ENCODE peak calls at places on chromosomes 13 and 19, in ten cellular contexts. W, M, A, T, K, F, R, Y, V and H are unnamed samples.

GRCh38 chr19:29532097-29532496 is 6.3 kb downstream of the VSTM2B start:
- DNase-seq in W (peak), M (no peak), A (no peak), T (no peak), K (no peak), F (peak), R (no peak), Y (no peak), V (no peak), H (no peak)

GRCh38 chr13:41200126-41200525 is 5.8 kb upstream of the KBTBD7 start:
- DNase-seq in W (no peak), M (no peak), A (no peak), T (no peak), K (no peak), F (no peak), R (no peak), Y (no peak), V (no peak), H (no peak)

GRCh38 chr13:30569901-30570576 is 47.7 kb upstream of the USPL1 start:
- DNase-seq in W (peak), M (no peak), A (no peak), T (peak), K (no peak), F (no peak), R (no peak), Y (peak), V (no peak), H (no peak)

GRCh38 chr13:32175943-32176342 is 139.2 kb downstream of the ZAR1L start:
- DNase-seq in W (no peak), M (no peak), A (no peak), T (no peak), K (no peak), F (no peak), R (no peak), Y (no peak), V (no peak), H (no peak)

GRCh38 chr13:107721436-107721835 is 493.9 kb downstream of the LIG4 start:
- DNase-seq in W (no peak), M (no peak), A (no peak), T (no peak), K (no peak), F (no peak), R (no peak), Y (no peak), V (no peak), H (no peak)

GRCh38 chr19:46915386-46915785 is 54.6 kb downstream of the ARHGAP35 start:
- DNase-seq in W (no peak), M (no peak), A (no peak), T (no peak), K (no peak), F (no peak), R (no peak), Y (no peak), V (no peak), H (no peak)

GRCh38 chr13:26133851-26134250 is 82.0 kb upstream of the SHISA2 start:
- DNase-seq in W (no peak), M (no peak), A (no peak), T (no peak), K (no peak), F (no peak), R (no peak), Y (no peak), V (no peak), H (no peak)

GRCh38 chr19:1161716-1162115 is 12.4 kb downstream of the SBNO2 start:
- DNase-seq in W (peak), M (no peak), A (no peak), T (no peak), K (no peak), F (no peak), R (no peak), Y (peak), V (no peak), H (no peak)

GRCh38 chr13:39952244-39953233 is 297.1 kb downstream of the COG6 start:
- DNase-seq in W (no peak), M (no peak), A (no peak), T (peak), K (no peak), F (no peak), R (no peak), Y (peak), V (no peak), H (no peak)

GRCh38 chr13:110055089-110055488 is 251.9 kb downstream of the COL4A1 start:
- DNase-seq in W (no peak), M (no peak), A (no peak), T (no peak), K (no peak), F (no peak), R (no peak), Y (no peak), V (no peak), H (no peak)

GRCh38 chr13:36712785-36713184 is 39.0 kb downstream of the SERTM1 start:
- DNase-seq in W (no peak), M (no peak), A (no peak), T (peak), K (no peak), F (no peak), R (no peak), Y (no peak), V (no peak), H (no peak)

GRCh38 chr19:55529636-55530230 is 7.2 kb downstream of the SBK2 start:
- DNase-seq in W (no peak), M (no peak), A (no peak), T (no peak), K (no peak), F (no peak), R (no peak), Y (no peak), V (no peak), H (no peak)

GRCh38 chr13:34346626-34347025 is 528.7 kb downstream of the RFC3 start:
- DNase-seq in W (no peak), M (no peak), A (no peak), T (no peak), K (no peak), F (no peak), R (no peak), Y (no peak), V (no peak), H (no peak)

GRCh38 chr19:49949735-49950589 is 11.0 kb downstream of the SIGLEC11 start:
- DNase-seq in W (no peak), M (no peak), A (no peak), T (no peak), K (no peak), F (no peak), R (no peak), Y (no peak), V (no peak), H (no peak)

GRCh38 chr19:3097442-3097871 is 3.3 kb downstream of the GNA11 start:
- DNase-seq in W (peak), M (no peak), A (no peak), T (no peak), K (no peak), F (no peak), R (no peak), Y (no peak), V (no peak), H (no peak)

GRCh38 chr13:41463823-41464602 is 6.7 kb downstream of the RGCC start:
- DNase-seq in W (no peak), M (no peak), A (no peak), T (no peak), K (no peak), F (no peak), R (no peak), Y (no peak), V (peak), H (peak)

GRCh38 chr13:66673401-66673800 is 556.7 kb downstream of the PCDH9 start:
- DNase-seq in W (no peak), M (no peak), A (no peak), T (peak), K (no peak), F (no peak), R (no peak), Y (no peak), V (no peak), H (no peak)

GRCh38 chr13:73938375-73939070 is 195.7 kb downstream of the KLF12 start:
- DNase-seq in W (no peak), M (no peak), A (peak), T (no peak), K (no peak), F (no peak), R (no peak), Y (peak), V (no peak), H (no peak)

GRCh38 chr13:27985600-27985999 is 2.9 kb downstream of the URAD start:
- DNase-seq in W (no peak), M (no peak), A (no peak), T (no peak), K (no peak), F (no peak), R (no peak), Y (no peak), V (no peak), H (no peak)

GRCh38 chr19:40512473-40513344 is 45.9 kb downstream of the SPTBN4 start:
- DNase-seq in W (peak), M (no peak), A (peak), T (no peak), K (no peak), F (no peak), R (no peak), Y (no peak), V (no peak), H (no peak)

GRCh38 chr13:110130431-110130830 is 176.5 kb downstream of the COL4A1 start:
- DNase-seq in W (no peak), M (no peak), A (no peak), T (no peak), K (no peak), F (no peak), R (no peak), Y (no peak), V (no peak), H (no peak)

GRCh38 chr19:29467824-29468401 is 57.9 kb upstream of the VSTM2B start:
- DNase-seq in W (no peak), M (no peak), A (peak), T (no peak), K (no peak), F (no peak), R (no peak), Y (peak), V (no peak), H (no peak)

GRCh38 chr13:101869553-101869952 is 417.1 kb downstream of the ITGBL1 start:
- DNase-seq in W (no peak), M (no peak), A (no peak), T (peak), K (no peak), F (no peak), R (no peak), Y (no peak), V (no peak), H (no peak)

GRCh38 chr13:100523437-100523836 is 65.2 kb downstream of the GGACT start:
- DNase-seq in W (no peak), M (no peak), A (no peak), T (no peak), K (no peak), F (no peak), R (no peak), Y (no peak), V (no peak), H (no peak)

GRCh38 chr19:13983213-13983889 is 22.8 kb downstream of the RFX1 start:
- DNase-seq in W (no peak), M (no peak), A (no peak), T (no peak), K (no peak), F (no peak), R (no peak), Y (no peak), V (no peak), H (peak)

GRCh38 chr19:15631817-15632216 is 8.9 kb upstream of the CYP4F3 start:
- DNase-seq in W (no peak), M (no peak), A (no peak), T (no peak), K (no peak), F (no peak), R (peak), Y (no peak), V (no peak), H (peak)

GRCh38 chr13:49954674-49955455 is 18.7 kb upstream of the SPRYD7 start:
- DNase-seq in W (no peak), M (no peak), A (no peak), T (no peak), K (no peak), F (no peak), R (no peak), Y (no peak), V (no peak), H (no peak)

GRCh38 chr13:73058741-73059459 is at the start of gene KLF5:
- DNase-seq in W (peak), M (peak), A (peak), T (peak), K (peak), F (peak), R (peak), Y (peak), V (peak), H (peak)

GRCh38 chr13:94620286-94620896 is 18.7 kb downstream of the GPR180 start:
- DNase-seq in W (no peak), M (no peak), A (peak), T (no peak), K (no peak), F (no peak), R (no peak), Y (peak), V (no peak), H (peak)

GRCh38 chr19:37931941-37932655 is 25.1 kb downstream of the SIPA1L3 start:
- DNase-seq in W (peak), M (peak), A (peak), T (no peak), K (no peak), F (peak), R (no peak), Y (peak), V (no peak), H (no peak)

GRCh38 chr19:43507880-43508279 is 3.3 kb upstream of the PHLDB3 start:
- DNase-seq in W (no peak), M (no peak), A (no peak), T (no peak), K (no peak), F (no peak), R (no peak), Y (no peak), V (no peak), H (no peak)

GRCh38 chr13:29573190-29573589 is 22.3 kb downstream of the SLC7A1 start:
- DNase-seq in W (peak), M (peak), A (no peak), T (no peak), K (no peak), F (peak), R (no peak), Y (no peak), V (no peak), H (no peak)

GRCh38 chr19:41588497-41589209 is 12.7 kb downstream of the CEACAM21 start:
- DNase-seq in W (no peak), M (peak), A (no peak), T (no peak), K (no peak), F (no peak), R (no peak), Y (peak), V (no peak), H (no peak)

GRCh38 chr19:29858621-29859020 is 46.8 kb downstream of the CCNE1 start:
- DNase-seq in W (no peak), M (no peak), A (no peak), T (no peak), K (no peak), F (no peak), R (no peak), Y (no peak), V (no peak), H (no peak)

GRCh38 chr19:40302224-40303011 is 17.3 kb upstream of the AKT2 start:
- DNase-seq in W (no peak), M (no peak), A (no peak), T (no peak), K (no peak), F (no peak), R (no peak), Y (peak), V (no peak), H (no peak)

GRCh38 chr19:31957711-31958110 is 387.7 kb upstream of the ZNF507 start:
- DNase-seq in W (no peak), M (no peak), A (no peak), T (no peak), K (no peak), F (no peak), R (no peak), Y (no peak), V (no peak), H (no peak)

GRCh38 chr13:36431204-36432105 is 840 bp upstream of the CCNA1 start:
- DNase-seq in W (no peak), M (no peak), A (peak), T (no peak), K (no peak), F (no peak), R (no peak), Y (no peak), V (no peak), H (no peak)

GRCh38 chr13:113856716-113857065 is 7.2 kb downstream of the GAS6 start:
- DNase-seq in W (peak), M (peak), A (no peak), T (no peak), K (no peak), F (peak), R (no peak), Y (no peak), V (no peak), H (no peak)